ENCODE peak calls at places on chromosomes 4 and X, in nine cellular contexts. V is stomach, N is heart right ventricle, E is tibial nerve, X is GM23248, I is body of pancreas, F is left lung, P is HCT116, G is RWPE2. R is an unnamed sample.
A peak's percentile ranks its signal among the peaks of the same experiment; 100 is the strongest.

GRCh38 chrX:117538441-117539418 is 577.9 kb downstream of the KLHL13 start:
- DNase-seq in G (no peak), N (no peak), F (no peak), V (no peak), E (no peak), I (peak; percentile 8), X (no peak), P (no peak), R (no peak)

GRCh38 chr4:101346562-101347266 is 612 bp downstream of the PPP3CA start:
- DNase-seq in I (peak; percentile 79), N (peak; percentile 60), G (peak; percentile 69), P (no peak), X (peak; percentile 84), V (peak; percentile 59), E (peak; percentile 55), F (peak; percentile 69), R (peak; percentile 22)

GRCh38 chr4:3372933-3373465 is 68.8 kb upstream of the HGFAC start:
- DNase-seq in N (peak; percentile 60), I (peak; percentile 25), E (peak; percentile 66), G (no peak), V (peak; percentile 38), F (peak; percentile 90), X (no peak), P (no peak), R (no peak)

GRCh38 chr4:3361406-3361805 is 68.6 kb downstream of the RGS12 start:
- DNase-seq in I (no peak), P (no peak), G (no peak), N (no peak), E (no peak), V (peak; percentile 24), F (no peak), X (no peak), R (no peak)

GRCh38 chrX:15242899-15243555 is 26.9 kb downstream of the ASB9 start:
- DNase-seq in E (peak; percentile 53), X (peak; percentile 67), V (no peak), N (no peak), G (no peak), P (peak; percentile 43), I (peak; percentile 47), F (no peak), R (no peak)

GRCh38 chrX:39310925-39311324 is 509.7 kb downstream of the MID1IP1 start:
- DNase-seq in X (no peak), V (no peak), F (no peak), N (no peak), I (no peak), G (no peak), E (no peak), P (no peak), R (no peak)

GRCh38 chr4:138984647-138985046 is 30.9 kb upstream of the NOCT start:
- DNase-seq in V (no peak), F (no peak), I (no peak), E (no peak), N (no peak), X (no peak), P (no peak), G (no peak), R (no peak)

GRCh38 chrX:106619797-106620196 is 8.0 kb downstream of the RADX start:
- DNase-seq in P (no peak), I (no peak), F (no peak), V (no peak), N (no peak), X (peak; percentile 30), G (no peak), E (no peak), R (no peak)

GRCh38 chr4:148776944-148777343 is 334.7 kb upstream of the NR3C2 start:
- DNase-seq in V (no peak), G (no peak), E (no peak), X (peak; percentile 42), F (no peak), I (no peak), N (no peak), P (no peak), R (no peak)

GRCh38 chrX:71256051-71256450 is 2.1 kb upstream of the ZMYM3 start:
- DNase-seq in N (no peak), P (no peak), I (no peak), X (no peak), E (no peak), G (no peak), V (no peak), F (no peak), R (no peak)

GRCh38 chr4:15654556-15655222 is 468 bp downstream of the FBXL5 start:
- DNase-seq in V (peak; percentile 46), E (peak; percentile 28), G (peak; percentile 58), I (peak; percentile 57), F (peak; percentile 74), N (peak; percentile 60), P (no peak), X (peak; percentile 61), R (no peak)

GRCh38 chrX:153460826-153461225 is 9.6 kb downstream of the HAUS7 start:
- DNase-seq in G (no peak), I (peak; percentile 44), F (no peak), E (no peak), X (peak; percentile 56), N (peak; percentile 45), V (peak; percentile 50), P (no peak), R (no peak)

GRCh38 chr4:144667500-144667899 is 21.5 kb downstream of the HHIP start:
- DNase-seq in F (no peak), I (no peak), N (no peak), P (no peak), G (no peak), V (no peak), E (no peak), X (no peak), R (no peak)

GRCh38 chr4:89803915-89804314 is 33.0 kb downstream of the SNCA start:
- DNase-seq in N (no peak), X (no peak), V (no peak), P (no peak), G (no peak), F (no peak), E (no peak), I (no peak), R (no peak)

DNA sequence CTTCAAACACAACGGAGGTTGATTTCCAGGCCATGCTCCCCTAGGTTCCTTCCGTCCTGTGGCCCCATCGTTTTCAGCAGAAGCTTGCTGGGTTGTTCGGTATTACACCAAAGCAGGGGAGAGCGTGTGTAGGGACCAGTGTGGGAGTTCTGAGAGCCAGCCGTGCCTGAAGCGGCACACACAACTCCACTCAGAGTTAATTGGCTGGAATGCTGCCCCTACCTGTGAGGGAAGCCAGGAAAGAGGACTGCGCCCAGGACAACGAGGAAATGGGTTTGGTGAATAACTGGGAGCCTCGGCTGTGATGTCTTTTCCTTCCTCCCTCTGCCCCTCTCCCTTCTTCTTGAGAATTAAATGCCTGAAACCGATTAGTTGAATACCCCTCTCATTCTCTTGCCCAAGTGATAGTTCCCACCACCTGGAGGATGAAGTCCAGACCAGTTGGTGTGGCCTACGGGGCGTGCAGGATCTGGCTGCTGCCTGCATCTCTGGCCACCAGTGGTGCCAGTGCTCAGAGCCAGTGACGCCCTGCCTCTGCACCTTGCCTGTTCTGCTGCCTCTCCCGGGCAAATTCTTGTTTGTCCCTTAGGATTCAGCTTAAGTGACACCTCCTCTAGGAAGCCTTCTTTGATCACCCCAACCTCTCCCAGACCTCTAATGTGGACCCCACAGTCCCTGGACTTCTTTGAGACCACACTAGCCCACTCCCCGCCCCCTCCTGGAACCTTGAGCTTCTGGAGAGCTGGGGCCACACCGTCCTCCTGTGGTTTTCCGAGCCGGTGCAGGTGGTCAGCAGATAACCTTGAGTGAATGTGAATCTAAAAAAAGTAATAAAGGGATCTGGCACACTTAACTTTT is 33.6 kb downstream of the TBC1D14 start:
- DNase-seq in F (no peak), E (no peak), X (no peak), P (peak; percentile 3), G (no peak), N (no peak), V (no peak), I (no peak), R (no peak)
- H3K4me1 ChIP-seq in F (peaks cover 30% of the 10 kb centered on the region), E (peaks cover 64% of the 10 kb centered on the region), X (peaks cover 19% of the 10 kb centered on the region), P (peaks cover 38% of the 10 kb centered on the region), G (peaks cover 14% of the 10 kb centered on the region), N (no peaks in the 10 kb centered on the region), V (peaks cover 82% of the 10 kb centered on the region), I (peaks cover 26% of the 10 kb centered on the region), R (peaks cover 28% of the 10 kb centered on the region)

GRCh38 chr4:102754044-102754443 is 6.7 kb downstream of the MANBA start:
- DNase-seq in V (no peak), X (no peak), I (no peak), G (no peak), F (no peak), N (no peak), E (no peak), P (no peak), R (no peak)
- H3K4me1 ChIP-seq in V (peaks cover 28% of the 10 kb centered on the region), X (no peaks in the 10 kb centered on the region), I (peaks cover 16% of the 10 kb centered on the region), G (peaks cover 3% of the 10 kb centered on the region), F (no peaks in the 10 kb centered on the region), N (no peaks in the 10 kb centered on the region), E (no peaks in the 10 kb centered on the region), P (peaks cover 6% of the 10 kb centered on the region), R (no peaks in the 10 kb centered on the region)

GRCh38 chr4:165192956-165193355 is 14.4 kb upstream of the KLHL2 start:
- DNase-seq in X (no peak), N (no peak), V (no peak), I (no peak), E (no peak), G (no peak), F (no peak), P (no peak), R (no peak)
- H3K4me1 ChIP-seq in X (peaks cover 2% of the 10 kb centered on the region), N (no peaks in the 10 kb centered on the region), V (no peaks in the 10 kb centered on the region), I (no peaks in the 10 kb centered on the region), E (no peaks in the 10 kb centered on the region), G (peaks cover under 1% of the 10 kb centered on the region), F (no peaks in the 10 kb centered on the region), P (no peaks in the 10 kb centered on the region), R (no peaks in the 10 kb centered on the region)

GRCh38 chr4:23946307-23946706 is 56.5 kb upstream of the PPARGC1A start:
- DNase-seq in I (no peak), G (no peak), X (no peak), P (no peak), F (no peak), V (no peak), N (no peak), E (no peak), R (no peak)

GRCh38 chr4:23938796-23939195 is 48.9 kb upstream of the PPARGC1A start:
- DNase-seq in P (no peak), V (no peak), N (no peak), G (no peak), X (no peak), F (no peak), I (no peak), E (no peak), R (no peak)

GRCh38 chr4:23943478-23943877 is 53.6 kb upstream of the PPARGC1A start:
- DNase-seq in G (no peak), N (no peak), E (no peak), P (no peak), F (no peak), X (no peak), I (no peak), V (no peak), R (no peak)

GRCh38 chr4:23945521-23946017 is 55.7 kb upstream of the PPARGC1A start:
- DNase-seq in E (peak; percentile 43), N (no peak), X (peak; percentile 90), P (no peak), F (peak; percentile 50), G (no peak), I (peak; percentile 46), V (peak; percentile 73), R (no peak)

DNA sequence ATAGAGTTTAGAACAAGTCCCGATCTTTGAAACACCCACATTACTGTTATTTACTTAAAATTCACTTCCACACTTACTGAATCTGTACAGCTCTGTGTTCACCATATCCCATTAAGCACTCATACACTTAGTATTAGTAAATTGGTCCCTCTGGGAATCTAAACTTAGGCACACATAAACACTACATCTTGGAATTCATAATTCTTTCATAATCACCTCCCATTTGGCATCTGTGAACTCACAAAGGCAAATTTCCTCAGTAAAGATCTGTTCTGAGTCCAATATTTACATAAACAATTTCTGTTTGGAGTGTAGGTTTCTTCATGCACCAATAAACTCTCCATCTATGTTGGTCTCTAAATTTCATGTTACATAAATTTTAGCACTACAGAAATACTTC is 52.6 kb upstream of the PPARGC1A start:
- DNase-seq in N (no peak), F (no peak), V (no peak), G (no peak), I (no peak), E (no peak), X (no peak), P (no peak), R (no peak)
- H3K4me1 ChIP-seq in N (no peaks in the 10 kb centered on the region), F (no peaks in the 10 kb centered on the region), V (peaks cover 15% of the 10 kb centered on the region), G (peaks cover 3% of the 10 kb centered on the region), I (no peaks in the 10 kb centered on the region), E (no peaks in the 10 kb centered on the region), X (peaks cover 17% of the 10 kb centered on the region), P (no peaks in the 10 kb centered on the region), R (peaks cover 6% of the 10 kb centered on the region)